ENCODE peak calls at places on chromosomes 4 and X, in four cellular contexts. N is WTC11, T is K562, J is GM12878. F is an unnamed sample.
A peak's percentile ranks its signal among the peaks of the same experiment; 100 is the strongest.

GRCh38 chr4:2415213-2415612 is 3.2 kb downstream of the ZFYVE28 start:
- DNase-seq in N (no peak), T (no peak), J (no peak), F (no peak)

GRCh38 chrX:123920065-123920785 is 41.3 kb upstream of the STAG2 start:
- DNase-seq in N (no peak), T (no peak), J (no peak), F (no peak)

GRCh38 chr4:106287353-106287969 is 28.5 kb downstream of the TBCK start:
- DNase-seq in N (no peak), T (no peak), J (no peak), F (peak; percentile 97)

GRCh38 chr4:83639849-83640493 is 104.1 kb downstream of the GPAT3 start:
- DNase-seq in N (peak; percentile 38), T (peak; percentile 66), J (peak; percentile 42), F (peak; percentile 71)

GRCh38 chr4:150679018-150679766 is 97.2 kb downstream of the MAB21L2 start:
- DNase-seq in N (no peak), T (no peak), J (no peak), F (peak; percentile 24)

GRCh38 chr4:110611968-110612447 is 10.9 kb downstream of the PITX2 start:
- DNase-seq in N (no peak), T (no peak), J (no peak), F (no peak)

GRCh38 chr4:100895572-100896197 is 377.9 kb upstream of the EMCN start:
- DNase-seq in N (no peak), T (no peak), J (peak; percentile 19), F (no peak)

GRCh38 chr4:82394896-82395295 is 21.1 kb upstream of the HNRNPD start:
- DNase-seq in N (no peak), T (no peak), J (no peak), F (peak; percentile 72)

GRCh38 chrX:72314881-72315280 is 9.2 kb upstream of the CITED1 start:
- DNase-seq in N (no peak), T (no peak), J (no peak), F (no peak)

GRCh38 chr4:107561481-107561880 is 158.6 kb downstream of the PAPSS1 start:
- DNase-seq in N (no peak), T (no peak), J (no peak), F (no peak)

GRCh38 chr4:86910820-86911684 is 18.8 kb upstream of the C4orf36 start:
- DNase-seq in N (no peak), T (no peak), J (no peak), F (no peak)

GRCh38 chr4:156672492-156672891 is 299.1 kb downstream of the PDGFC start:
- DNase-seq in N (no peak), T (no peak), J (no peak), F (no peak)

GRCh38 chrX:116379854-116380253 is 56.6 kb upstream of the SLC6A14 start:
- DNase-seq in N (no peak), T (no peak), J (no peak), F (no peak)

GRCh38 chrX:17007134-17007768 is 60.8 kb downstream of the REPS2 start:
- DNase-seq in N (peak; percentile 15), T (peak; percentile 8), J (no peak), F (peak; percentile 4)

GRCh38 chr4:154743683-154744340 is at the start of gene LRAT:
- DNase-seq in N (peak; percentile 90), T (peak; percentile 49), J (no peak), F (no peak)

GRCh38 chrX:55161581-55161980 is 58.6 kb upstream of the PAGE5 start:
- DNase-seq in N (no peak), T (no peak), J (no peak), F (no peak)

GRCh38 chr4:158523990-158524545 is 2.4 kb downstream of the RXFP1 start:
- DNase-seq in N (no peak), T (no peak), J (no peak), F (no peak)

GRCh38 chr4:1611501-1611870 is 72.6 kb downstream of the FAM53A start:
- DNase-seq in N (no peak), T (no peak), J (no peak), F (no peak)

GRCh38 chr4:8231551-8232049 is 32.5 kb downstream of the SH3TC1 start:
- DNase-seq in N (no peak), T (no peak), J (no peak), F (no peak)

GRCh38 chr4:139488442-139488841 is 34.5 kb downstream of the RAB33B start:
- DNase-seq in N (no peak), T (no peak), J (no peak), F (no peak)

GRCh38 chr4:76641351-76641750 is 206.3 kb downstream of the SHROOM3 start:
- DNase-seq in N (no peak), T (no peak), J (no peak), F (no peak)

GRCh38 chrX:102720237-102721168 is at the start of gene GPRASP3:
- DNase-seq in N (peak; percentile 70), T (peak; percentile 62), J (no peak), F (no peak)

GRCh38 chr4:156765277-156765676 is 206.3 kb downstream of the PDGFC start:
- DNase-seq in N (no peak), T (no peak), J (no peak), F (peak; percentile 60)

GRCh38 chrX:65990702-65991101 is 49.2 kb downstream of the VSIG4 start:
- DNase-seq in N (no peak), T (no peak), J (no peak), F (no peak)

GRCh38 chrX:18973527-18974192 is 10.3 kb downstream of the PHKA2 start:
- DNase-seq in N (no peak), T (no peak), J (no peak), F (peak; percentile 30)

GRCh38 chr4:88802138-88802537 is 104.5 kb upstream of the NAP1L5 start:
- DNase-seq in N (no peak), T (no peak), J (no peak), F (no peak)

GRCh38 chrX:13153796-13154195 is 109.4 kb upstream of the FAM9C start:
- DNase-seq in N (no peak), T (no peak), J (no peak), F (no peak)

GRCh38 chr4:11429646-11430045 is 952 bp upstream of the HS3ST1 start:
- DNase-seq in N (no peak), T (no peak), J (no peak), F (no peak)

GRCh38 chrX:71928856-71929255 is 18.2 kb downstream of the NHSL2 start:
- DNase-seq in N (no peak), T (no peak), J (no peak), F (no peak)

GRCh38 chr4:163767993-163768392 is 273.5 kb downstream of the TMA16 start:
- DNase-seq in N (no peak), T (no peak), J (no peak), F (no peak)

GRCh38 chr4:54228563-54229501 is at the start of gene PDGFRA:
- DNase-seq in N (peak; percentile 33), T (no peak), J (no peak), F (no peak)

GRCh38 chr4:151626228-151626627 is 134.6 kb downstream of the GATB start:
- DNase-seq in N (no peak), T (no peak), J (no peak), F (no peak)

GRCh38 chrX:72495041-72495440 is 77.6 kb downstream of the HDAC8 start:
- DNase-seq in N (no peak), T (no peak), J (no peak), F (no peak)

GRCh38 chr4:124318292-124318691 is 394.2 kb downstream of the ANKRD50 start:
- DNase-seq in N (no peak), T (no peak), J (no peak), F (no peak)

GRCh38 chrX:71282514-71283408 is 674 bp upstream of the NONO start:
- DNase-seq in N (no peak), T (no peak), J (no peak), F (peak; percentile 29)

GRCh38 chrX:14673764-14674163 is 144.4 kb downstream of the GLRA2 start:
- DNase-seq in N (no peak), T (no peak), J (peak; percentile 70), F (peak; percentile 39)

GRCh38 chr4:1354983-1355275 is 7.9 kb downstream of the UVSSA start:
- DNase-seq in N (no peak), T (no peak), J (no peak), F (no peak)

GRCh38 chrX:119174900-119175299 is 47.3 kb upstream of the KIAA1210 start:
- DNase-seq in N (no peak), T (no peak), J (no peak), F (no peak)

GRCh38 chr4:40212674-40213504 is 16.1 kb downstream of the RHOH start:
- DNase-seq in N (no peak), T (no peak), J (no peak), F (no peak)

GRCh38 chr4:139142980-139143379 is 34.0 kb downstream of the ELF2 start:
- DNase-seq in N (no peak), T (no peak), J (no peak), F (no peak)

DNA sequence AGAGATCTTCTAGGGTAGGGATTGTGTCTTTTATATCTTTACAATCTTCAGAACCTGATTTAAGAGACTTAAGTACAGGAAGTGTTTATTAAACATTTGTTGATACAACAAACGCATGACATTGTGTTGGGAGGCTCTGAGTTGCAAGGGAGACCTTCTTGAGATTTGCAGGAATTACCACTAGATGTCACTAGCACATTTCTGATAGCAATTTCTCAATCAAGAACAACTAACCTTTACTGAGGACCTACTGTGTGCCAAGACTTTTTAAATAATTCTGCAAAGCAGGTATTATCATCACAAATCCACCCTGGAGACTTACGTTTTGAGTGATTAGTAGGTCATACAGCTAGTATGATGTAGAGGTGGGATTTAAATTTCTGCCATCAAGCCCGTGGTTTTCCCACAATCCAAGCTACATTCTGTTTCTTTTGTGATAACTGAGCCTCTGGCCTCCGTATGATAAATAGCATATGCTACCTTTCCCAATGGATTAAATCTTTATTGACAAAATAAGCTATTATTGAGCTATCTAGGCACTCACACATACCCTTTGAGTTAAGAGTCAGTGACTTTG is 986.0 kb downstream of the CCSER1 start:
- DNase-seq in N (no peak), T (no peak), J (peak; percentile 5), F (peak; percentile 7)
- TF ChIP-seq ETV6 in N (no peak), T (no peak), J (no peak), F (no peak)

GRCh38 chrX:44953734-44954502 is 80.9 kb downstream of the KDM6A start:
- DNase-seq in N (no peak), T (no peak), J (no peak), F (no peak)
- TF ChIP-seq ETV6 in N (no peak), T (no peak), J (no peak), F (no peak)

GRCh38 chr4:170875868-170876267 is 786.1 kb upstream of the AADAT start:
- DNase-seq in N (no peak), T (no peak), J (no peak), F (peak; percentile 8)
- TF ChIP-seq ETV6 in N (no peak), T (no peak), J (no peak), F (no peak)

GRCh38 chr4:135508006-135508714 is 1306.6 kb upstream of the PABPC4L start:
- DNase-seq in N (no peak), T (no peak), J (no peak), F (no peak)
- TF ChIP-seq ETV6 in N (no peak), T (no peak), J (no peak), F (no peak)

GRCh38 chr4:178086324-178086723 is 644.1 kb upstream of the AGA start:
- DNase-seq in N (peak; percentile 42), T (no peak), J (no peak), F (peak; percentile 0)
- TF ChIP-seq ETV6 in N (no peak), T (no peak), J (no peak), F (no peak)

F was measured in HepG2.